ENCODE peak calls at places on chromosomes 12 and 14, in seven cellular contexts. O is NB4, W is bronchial epithelial cell, Q is upper lobe of right lung, K is DND-41, M is hepatocyte, X is uterus. G is an unnamed sample.

GRCh38 chr12:32217354-32218310 is 111.0 kb downstream of the BICD1 start:
- DNase-seq in O (peak; percentile 19), W (peak; percentile 68), Q (peak; percentile 68), K (no peak), M (no peak), X (no peak), G (peak; percentile 37)

GRCh38 chr12:256958-257357 is 5.7 kb downstream of the SLC6A13 start:
- DNase-seq in O (no peak), W (no peak), Q (no peak), K (no peak), M (no peak), X (no peak), G (no peak)

GRCh38 chr12:116459921-116460666 is 99.1 kb upstream of the MAP1LC3B2 start:
- DNase-seq in O (peak; percentile 38), W (no peak), Q (no peak), K (no peak), M (peak; percentile 32), X (no peak), G (peak; percentile 16)

GRCh38 chr14:103532216-103533136 is 3.5 kb downstream of the TRMT61A start:
- DNase-seq in O (no peak), W (no peak), Q (no peak), K (no peak), M (no peak), X (no peak), G (no peak)

GRCh38 chr12:93699271-93700141 is 22.3 kb downstream of the CRADD start:
- DNase-seq in O (no peak), W (peak; percentile 84), Q (no peak), K (no peak), M (no peak), X (no peak), G (peak; percentile 68)

GRCh38 chr14:39492267-39492666 is 60.0 kb upstream of the FBXO33 start:
- DNase-seq in O (no peak), W (peak; percentile 55), Q (no peak), K (no peak), M (no peak), X (no peak), G (peak; percentile 37)

GRCh38 chr12:49088190-49088931 is 6.2 kb downstream of the DHH start:
- DNase-seq in O (peak; percentile 93), W (peak; percentile 93), Q (peak; percentile 81), K (peak; percentile 87), M (peak; percentile 93), X (peak; percentile 91), G (peak; percentile 90)

GRCh38 chr12:55715169-55715764 is 579 bp upstream of the BLOC1S1 start:
- DNase-seq in O (no peak), W (no peak), Q (no peak), K (no peak), M (no peak), X (no peak), G (no peak)

GRCh38 chr14:94412671-94413638 is 24.6 kb upstream of the SERPINA1 start:
- DNase-seq in O (no peak), W (peak; percentile 85), Q (no peak), K (no peak), M (no peak), X (no peak), G (no peak)
- TF ChIP-seq CTCF in O (peak; percentile 49), W (peak; percentile 71), Q (peak; percentile 38), K (no peak), M (peak; percentile 45), X (no peak), G (peak; percentile 31)

DNA sequence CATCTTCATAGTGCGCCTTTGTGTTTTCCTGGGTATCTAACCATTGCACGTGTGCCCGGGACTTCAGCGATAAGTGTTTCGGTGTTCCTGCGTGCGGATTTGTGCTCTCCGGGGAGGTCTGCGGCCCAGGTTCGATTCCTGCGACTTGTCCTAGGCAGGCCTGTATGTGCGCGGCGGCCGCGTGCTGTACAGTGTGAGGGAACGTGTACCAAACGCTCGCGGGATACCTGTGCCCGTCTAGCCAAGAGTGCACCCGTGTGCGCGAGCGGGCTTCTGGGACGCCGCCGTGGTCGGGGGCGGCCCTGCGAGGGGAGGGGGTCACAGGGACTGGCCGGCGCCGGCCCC is 253 bp upstream of the DLK1 start:
- DNase-seq in O (no peak), W (no peak), Q (no peak), K (no peak), M (no peak), X (no peak), G (no peak)
- H3K4me3 ChIP-seq in O (no peak overlapping the region), W (no peak overlapping the region), Q (no peak overlapping the region), K (no peak overlapping the region), M (no peak overlapping the region), X (no peak overlapping the region), G (no peak overlapping the region)

GRCh38 chr12:8078400-8078799 is 3.7 kb upstream of the NECAP1 start:
- DNase-seq in O (peak; percentile 79), W (peak; percentile 28), Q (no peak), K (peak; percentile 67), M (peak; percentile 59), X (no peak), G (peak; percentile 78)
- TF ChIP-seq CTCF in O (peak; percentile 46), W (no peak), Q (peak; percentile 39), K (peak; percentile 56), M (peak; percentile 58), X (peak; percentile 24), G (peak; percentile 54)

GRCh38 chr12:38507839-38508238 is 191.3 kb downstream of the ALG10B start:
- DNase-seq in O (no peak), W (peak; percentile 63), Q (no peak), K (no peak), M (no peak), X (no peak), G (no peak)
- H3K4me3 ChIP-seq in O (no peak overlapping the region), W (no peak overlapping the region), Q (no peak overlapping the region), K (no peak overlapping the region), M (no peak overlapping the region), X (no peak overlapping the region), G (no peak overlapping the region)

DNA sequence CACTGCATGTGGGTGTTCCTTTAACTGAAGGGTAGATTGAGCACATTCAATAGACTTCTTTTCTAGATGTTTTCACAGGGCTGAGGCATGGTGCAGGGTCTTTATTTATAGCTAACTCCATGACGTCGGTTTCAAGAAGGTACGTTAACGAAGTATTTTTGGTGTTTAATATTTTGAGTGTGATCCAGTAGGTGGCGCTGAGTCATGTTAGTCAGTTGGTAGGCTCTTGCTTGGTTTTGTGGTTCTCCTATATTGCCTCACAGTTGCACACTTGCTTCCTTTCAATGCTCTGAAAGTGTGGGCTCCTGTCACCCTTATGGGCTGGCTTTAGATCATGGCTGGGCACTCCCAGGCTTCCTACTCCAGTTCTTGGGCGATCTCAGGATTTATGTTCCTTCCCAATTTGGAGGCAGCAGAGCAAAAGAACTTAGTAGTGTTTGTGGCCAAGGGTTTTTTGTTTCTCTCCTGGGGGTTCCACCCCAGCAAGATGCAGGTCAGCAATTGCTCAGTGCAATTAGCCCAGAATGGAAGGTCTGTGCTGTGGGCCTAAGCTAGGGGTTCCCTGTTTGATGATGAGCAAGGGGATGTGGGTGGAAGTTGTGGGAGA is 471.6 kb upstream of the FOXG1 start:
- DNase-seq in O (peak; percentile 75), W (peak; percentile 47), Q (no peak), K (no peak), M (peak; percentile 61), X (no peak), G (no peak)
- TF ChIP-seq CTCF in O (peak; percentile 59), W (peak; percentile 64), Q (peak; percentile 30), K (peak; percentile 27), M (peak; percentile 49), X (no peak), G (no peak)

GRCh38 chr12:121766290-121767039 is 27.0 kb downstream of the RHOF start:
- DNase-seq in O (peak; percentile 45), W (no peak), Q (no peak), K (no peak), M (no peak), X (no peak), G (no peak)

GRCh38 chr12:121769831-121770301 is 23.6 kb downstream of the RHOF start:
- DNase-seq in O (peak; percentile 85), W (no peak), Q (no peak), K (no peak), M (peak; percentile 72), X (no peak), G (no peak)

GRCh38 chr12:121769297-121769830 is 24.1 kb downstream of the RHOF start:
- DNase-seq in O (no peak), W (no peak), Q (no peak), K (no peak), M (no peak), X (no peak), G (no peak)

GRCh38 chr12:121765573-121765972 is 27.9 kb downstream of the RHOF start:
- DNase-seq in O (peak; percentile 72), W (peak; percentile 60), Q (no peak), K (no peak), M (peak; percentile 70), X (peak; percentile 79), G (peak; percentile 93)

GRCh38 chr12:121767525-121768016 is 25.9 kb downstream of the RHOF start:
- DNase-seq in O (no peak), W (no peak), Q (no peak), K (no peak), M (no peak), X (peak; percentile 49), G (peak; percentile 70)
- H3K4me3 ChIP-seq in O (no peak overlapping the region), W (no peak overlapping the region), Q (no peak overlapping the region), K (no peak overlapping the region), M (no peak overlapping the region), X (no peak overlapping the region), G (no peak overlapping the region)

DNA sequence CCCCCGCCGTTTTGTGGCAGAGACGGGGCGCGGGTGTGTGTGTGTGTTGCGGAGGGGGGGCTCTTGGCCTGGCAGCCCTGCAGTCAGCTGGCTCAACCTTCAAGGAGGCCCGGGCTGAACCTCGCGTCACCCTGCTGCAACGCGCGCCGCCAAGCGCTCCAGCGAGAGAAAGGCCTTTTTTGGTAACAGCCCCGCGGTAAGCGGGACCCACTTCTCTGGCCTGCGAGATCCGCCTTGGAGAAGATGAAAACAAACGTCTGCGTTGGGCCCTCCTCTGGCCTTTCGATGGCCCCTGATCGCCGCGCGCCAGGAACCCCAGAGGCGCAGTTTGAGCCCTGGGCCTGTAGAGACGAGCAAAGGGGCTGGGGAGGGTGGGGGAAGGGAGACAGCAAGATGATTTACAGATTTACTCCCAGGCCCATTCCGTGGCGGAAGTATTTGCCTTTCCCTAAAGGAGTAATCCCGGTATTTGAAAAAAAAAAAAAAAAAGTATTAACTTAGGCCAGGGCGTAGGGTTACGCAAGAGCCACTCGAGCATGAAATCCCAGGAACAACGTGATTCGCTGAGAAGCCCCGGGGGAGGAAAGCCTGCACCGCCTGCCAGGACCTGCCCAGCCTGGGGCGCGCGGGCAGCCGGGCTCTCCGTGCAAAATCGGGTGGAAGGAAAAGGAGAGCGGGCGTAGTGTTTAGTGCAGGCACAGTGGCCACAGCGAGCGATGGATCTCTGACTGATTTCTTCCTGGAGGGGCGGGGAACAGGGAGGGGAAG is 4.5 kb upstream of the IRF2BPL start:
- DNase-seq in O (peak; percentile 93), W (peak; percentile 97), Q (peak; percentile 95), K (peak; percentile 86), M (peak; percentile 95), X (peak; percentile 98), G (peak; percentile 100)
- TF ChIP-seq CTCF in O (no peak), W (peak; percentile 20), Q (no peak), K (no peak), M (peak; percentile 33), X (peak; percentile 20), G (no peak)

G was measured in fibroblast of villous mesenchyme.